ENCODE peak calls at places on chromosomes 11 and 22, in ten cellular contexts. H is right lobe of liver, B is colonic mucosa, C is A673, M is keratinocyte, K is kidney, Q is heart right ventricle, S is AG10803, L is AG04450, J is IMR-90. Y is an unnamed sample.

GRCh38 chr11:33988586-33989370 is 62.8 kb upstream of the CAPRIN1 start:
- DNase-seq in Q (no peak), S (no peak), J (no peak), H (no peak), B (no peak), K (no peak), L (no peak), M (peak), C (no peak), Y (no peak)

GRCh38 chr22:42343551-42344081 is 73.2 kb upstream of the TCF20 start:
- DNase-seq in C (peak), K (no peak), S (no peak), H (no peak), Q (no peak), J (no peak), L (no peak), M (no peak), B (no peak), Y (no peak)

GRCh38 chr11:18091731-18092130 is 14.2 kb downstream of the SAAL1 start:
- DNase-seq in Q (no peak), J (peak), B (no peak), C (no peak), M (no peak), K (no peak), H (no peak), L (no peak), S (peak), Y (no peak)

GRCh38 chr11:82775736-82776346 is 42.2 kb upstream of the FAM181B start:
- DNase-seq in Q (no peak), K (no peak), H (no peak), L (peak), C (peak), M (no peak), J (peak), S (peak), B (peak), Y (no peak)

GRCh38 chr11:66172146-66172545 is 96.3 kb upstream of the RAB1B start:
- DNase-seq in S (peak), J (peak), B (no peak), H (no peak), Q (no peak), K (no peak), M (no peak), L (peak), C (no peak), Y (no peak)

GRCh38 chr11:126355324-126355925 is at the start of gene ST3GAL4:
- DNase-seq in M (no peak), Q (peak), K (peak), B (peak), C (peak), S (peak), H (peak), L (no peak), J (peak), Y (no peak)

GRCh38 chr11:93756748-93757147 is 15.3 kb downstream of the C11orf54 start:
- DNase-seq in H (no peak), B (no peak), Q (no peak), L (no peak), M (no peak), S (no peak), K (no peak), C (no peak), J (no peak), Y (no peak)

GRCh38 chr11:117565709-117566108 is 231.3 kb downstream of the DSCAML1 start:
- DNase-seq in K (no peak), M (no peak), Q (no peak), L (no peak), B (no peak), J (no peak), H (no peak), C (no peak), S (no peak), Y (no peak)

GRCh38 chr11:79461144-79461543 is 20.3 kb upstream of the TENM4 start:
- DNase-seq in J (peak), M (no peak), C (peak), K (no peak), B (no peak), S (peak), Q (peak), L (no peak), H (no peak), Y (no peak)

GRCh38 chr11:61004037-61004641 is 32.7 kb downstream of the CD6 start:
- DNase-seq in Q (no peak), J (peak), M (no peak), K (peak), S (no peak), C (peak), H (no peak), B (no peak), L (no peak), Y (no peak)

GRCh38 chr11:45724145-45724544 is 58.7 kb upstream of the CHST1 start:
- DNase-seq in Q (no peak), J (no peak), S (no peak), H (no peak), M (no peak), C (no peak), K (no peak), B (no peak), L (no peak), Y (no peak)

GRCh38 chr11:74391193-74391592 is 7.0 kb downstream of the PGM2L1 start:
- DNase-seq in L (no peak), C (no peak), M (no peak), K (no peak), H (no peak), J (no peak), Q (no peak), S (no peak), B (no peak), Y (no peak)

GRCh38 chr22:49305215-49305965 is 522.3 kb downstream of the BRD1 start:
- DNase-seq in B (peak), S (no peak), J (no peak), L (no peak), H (peak), M (no peak), Q (peak), K (no peak), C (peak), Y (no peak)

GRCh38 chr11:117906710-117907109 is 22.5 kb downstream of the TMPRSS13 start:
- DNase-seq in L (no peak), C (no peak), K (no peak), S (no peak), M (no peak), H (no peak), B (no peak), Q (no peak), J (no peak), Y (no peak)

GRCh38 chr22:19519041-19519926 is 4.9 kb downstream of the CLDN5 start:
- DNase-seq in K (no peak), C (no peak), B (no peak), L (no peak), J (no peak), S (no peak), Q (no peak), H (no peak), M (no peak), Y (no peak)

GRCh38 chr22:44242946-44243724 is 62.4 kb downstream of the PARVG start:
- DNase-seq in S (no peak), J (no peak), L (no peak), H (no peak), M (no peak), Q (no peak), B (no peak), C (no peak), K (no peak), Y (no peak)

GRCh38 chr22:50529416-50530279 is at the start of gene TYMP:
- DNase-seq in B (peak), H (peak), M (no peak), K (peak), J (no peak), C (no peak), Q (peak), S (peak), L (no peak), Y (no peak)

GRCh38 chr11:106121570-106122320 is 44.3 kb downstream of the AASDHPPT start:
- DNase-seq in C (no peak), B (no peak), S (no peak), J (no peak), K (no peak), L (no peak), Q (no peak), M (no peak), H (no peak), Y (no peak)

GRCh38 chr22:19990188-19990587 is 26.4 kb downstream of the ARVCF start:
- DNase-seq in Q (no peak), M (no peak), H (no peak), K (peak), L (no peak), B (no peak), S (no peak), J (no peak), C (no peak), Y (no peak)

GRCh38 chr11:5922749-5923426 is 19.2 kb upstream of the OR56A3 start:
- DNase-seq in B (no peak), J (no peak), L (no peak), C (no peak), S (no peak), M (peak), H (no peak), K (no peak), Q (no peak), Y (no peak)

GRCh38 chr11:119585038-119585666 is 143.8 kb downstream of the NECTIN1 start:
- DNase-seq in B (peak), K (peak), L (no peak), S (no peak), H (peak), Q (no peak), J (no peak), M (no peak), C (peak), Y (no peak)

GRCh38 chr22:43291381-43291780 is 51.8 kb downstream of the SCUBE1 start:
- DNase-seq in H (no peak), Q (no peak), S (no peak), J (no peak), L (no peak), C (no peak), K (no peak), M (no peak), B (no peak), Y (no peak)

GRCh38 chr11:13335319-13335718 is 57.7 kb downstream of the BMAL1 start:
- DNase-seq in M (no peak), S (peak), H (peak), K (no peak), B (peak), Q (peak), C (peak), L (no peak), J (peak), Y (no peak)

GRCh38 chr11:26905368-26905767 is 88.5 kb upstream of the FIBIN start:
- DNase-seq in Q (no peak), J (peak), C (peak), S (peak), K (no peak), B (no peak), L (no peak), M (no peak), H (no peak), Y (no peak)

GRCh38 chr22:50032109-50032871 is 19.7 kb upstream of the IL17REL start:
- DNase-seq in J (no peak), B (no peak), Q (no peak), H (no peak), C (no peak), M (no peak), L (no peak), K (peak), S (no peak), Y (no peak)

GRCh38 chr22:35620624-35621245 is 3.6 kb upstream of the MB start:
- DNase-seq in J (peak), S (peak), B (no peak), Q (peak), K (peak), H (no peak), L (no peak), C (peak), M (no peak), Y (no peak)

GRCh38 chr22:19823638-19824196 is 31.0 kb downstream of the GNB1L start:
- DNase-seq in B (peak), H (peak), J (no peak), L (no peak), K (no peak), Q (no peak), S (no peak), C (no peak), M (no peak), Y (no peak)

GRCh38 chr11:19714093-19714386 is 1.4 kb downstream of the NAV2 start:
- DNase-seq in B (no peak), J (peak), S (no peak), L (no peak), C (no peak), Q (no peak), H (no peak), M (no peak), K (peak), Y (no peak)

GRCh38 chr11:60857378-60858232 is 1.9 kb upstream of the PTGDR2 start:
- DNase-seq in B (no peak), J (peak), S (no peak), L (no peak), C (no peak), Q (no peak), K (no peak), H (no peak), M (no peak), Y (no peak)

GRCh38 chr11:1017269-1018005 is 19.1 kb downstream of the MUC6 start:
- DNase-seq in S (no peak), M (no peak), K (no peak), H (no peak), L (no peak), J (no peak), B (no peak), C (no peak), Q (no peak), Y (no peak)

GRCh38 chr22:44165286-44165874 is 15.3 kb upstream of the PARVG start:
- DNase-seq in J (no peak), M (no peak), K (peak), Q (no peak), S (no peak), L (no peak), C (no peak), B (no peak), H (no peak), Y (no peak)

GRCh38 chr11:45232341-45233080 is 53.6 kb downstream of the SYT13 start:
- DNase-seq in L (no peak), B (no peak), Q (no peak), C (no peak), S (no peak), M (no peak), J (no peak), K (no peak), H (no peak), Y (no peak)

GRCh38 chr22:45284705-45285305 is at the start of gene UPK3A:
- DNase-seq in L (no peak), S (no peak), J (no peak), B (peak), H (peak), Q (peak), K (peak), M (no peak), C (no peak), Y (no peak)

GRCh38 chr22:31143038-31143437 is 2.7 kb upstream of the PLA2G3 start:
- DNase-seq in M (no peak), Q (no peak), H (no peak), K (no peak), L (no peak), S (no peak), B (no peak), C (no peak), J (no peak), Y (no peak)

GRCh38 chr11:134032501-134033091 is 36.3 kb upstream of the JAM3 start:
- DNase-seq in B (peak), S (peak), H (no peak), Q (no peak), J (no peak), K (peak), L (no peak), M (no peak), C (peak), Y (no peak)

GRCh38 chr11:134033276-134033675 is 35.6 kb upstream of the JAM3 start:
- DNase-seq in C (no peak), H (no peak), Q (no peak), J (no peak), S (no peak), K (no peak), L (no peak), M (no peak), B (no peak), Y (no peak)

GRCh38 chr11:134032031-134032430 is 36.8 kb upstream of the JAM3 start:
- DNase-seq in S (no peak), H (no peak), J (no peak), Q (no peak), K (no peak), C (no peak), M (no peak), B (no peak), L (no peak), Y (no peak)

GRCh38 chr11:134028368-134028920 is 40.4 kb upstream of the JAM3 start:
- DNase-seq in J (no peak), H (no peak), K (no peak), M (no peak), B (no peak), L (no peak), C (no peak), S (no peak), Q (no peak), Y (no peak)

DNA sequence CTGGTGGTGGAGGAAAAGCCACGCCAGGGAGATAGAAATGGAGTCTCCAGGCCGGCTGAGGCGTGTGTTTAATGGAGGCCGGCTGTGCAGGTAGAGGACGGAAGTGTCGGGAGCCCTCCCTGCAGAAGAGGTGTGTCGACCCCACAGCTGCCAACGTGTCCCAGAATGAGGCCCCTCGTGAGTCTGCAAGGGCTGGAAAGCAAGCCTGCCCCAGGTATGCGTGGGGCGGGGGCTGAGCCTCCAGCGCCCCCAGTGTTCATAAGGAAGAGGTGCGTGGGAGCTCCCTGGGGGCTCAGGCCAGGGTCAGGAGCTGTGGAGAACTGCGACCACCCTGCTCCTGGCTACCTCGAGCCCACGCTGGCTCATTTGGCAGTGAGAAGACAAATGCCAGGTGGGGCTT is 38.0 kb upstream of the JAM3 start:
- DNase-seq in J (no peak), C (no peak), L (no peak), S (no peak), B (no peak), H (no peak), K (no peak), Q (no peak), M (no peak), Y (no peak)
- TF ChIP-seq CTCF in J (no peak), C (peak), L (peak), S (no peak), B (no peak), H (no peak), K (no peak), Q (no peak), M (no peak), Y (peak)

GRCh38 chr11:10925149-10925926 is 67.5 kb upstream of the ZBED5 start:
- DNase-seq in H (peak), M (no peak), K (no peak), J (no peak), L (no peak), S (no peak), C (no peak), B (no peak), Q (no peak), Y (no peak)

GRCh38 chr11:10930961-10931760 is 73.3 kb upstream of the ZBED5 start:
- DNase-seq in B (peak), L (peak), J (peak), M (no peak), Q (peak), S (peak), H (peak), C (peak), K (peak), Y (no peak)

GRCh38 chr11:10926801-10927200 is 68.9 kb upstream of the ZBED5 start:
- DNase-seq in K (no peak), B (no peak), S (peak), H (no peak), M (peak), Q (no peak), J (peak), L (no peak), C (no peak), Y (no peak)

GRCh38 chr11:10930224-10930960 is 72.5 kb upstream of the ZBED5 start:
- DNase-seq in S (peak), M (no peak), J (peak), B (peak), K (no peak), L (no peak), C (peak), Q (no peak), H (no peak), Y (no peak)

GRCh38 chr11:10927533-10927932 is 69.7 kb upstream of the ZBED5 start:
- DNase-seq in B (peak), K (no peak), M (no peak), J (no peak), S (no peak), C (no peak), Q (no peak), L (no peak), H (peak), Y (no peak)
- H3K4me3 ChIP-seq in B (no peak), K (no peak), M (no peak), J (no peak), S (no peak), C (no peak), Q (no peak), L (no peak), H (no peak), Y (no peak)

DNA sequence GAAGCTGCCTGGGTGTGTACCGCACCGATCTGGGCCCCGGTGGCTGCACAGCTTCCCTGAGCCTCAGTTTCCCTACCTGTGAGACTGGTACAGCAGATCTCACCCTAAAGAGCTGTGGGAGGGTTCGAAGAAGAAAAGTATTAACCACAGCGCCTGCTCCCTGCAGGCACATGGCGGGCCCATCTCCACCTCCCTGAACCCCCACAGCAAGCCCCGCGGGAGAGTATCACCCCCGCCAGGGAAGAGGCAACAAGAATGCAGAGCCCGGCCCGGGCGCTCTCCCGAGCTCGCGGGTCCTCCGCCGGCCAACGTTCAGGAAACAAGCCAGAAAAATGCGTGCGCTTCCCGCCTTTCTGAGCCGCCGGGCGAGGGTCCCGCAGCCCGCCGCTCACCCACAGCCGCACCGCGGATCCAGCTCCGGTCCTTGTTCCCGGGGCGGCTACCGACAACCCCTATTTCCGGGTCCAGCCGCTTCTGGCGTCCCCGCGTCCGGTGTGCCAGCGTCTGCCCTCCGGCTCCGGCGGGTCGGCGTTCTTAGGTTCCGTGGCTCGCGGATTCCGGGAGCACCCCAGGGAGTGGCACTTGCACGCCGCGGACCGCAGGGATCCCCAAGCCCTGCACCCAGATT is at the start of gene TOP3B:
- DNase-seq in C (peak), Q (peak), M (no peak), H (peak), J (peak), K (peak), S (peak), L (peak), B (peak), Y (no peak)
- TF ChIP-seq CTCF in C (no peak), Q (no peak), M (no peak), H (no peak), J (no peak), K (no peak), S (no peak), L (no peak), B (no peak), Y (no peak)

GRCh38 chr11:128717581-128717980 is 23.7 kb downstream of the FLI1 start:
- DNase-seq in Q (no peak), H (no peak), B (no peak), S (no peak), L (no peak), J (no peak), C (no peak), M (no peak), K (no peak), Y (no peak)
- H3K4me3 ChIP-seq in Q (no peak), H (no peak), B (no peak), S (no peak), L (no peak), J (no peak), C (no peak), M (no peak), K (no peak), Y (no peak)

GRCh38 chr11:21604564-21604963 is 588.3 kb upstream of the ANO5 start:
- DNase-seq in H (no peak), M (no peak), J (no peak), C (peak), K (no peak), S (no peak), Q (no peak), B (no peak), L (no peak), Y (no peak)
- TF ChIP-seq CTCF in H (no peak), M (no peak), J (no peak), C (no peak), K (no peak), S (no peak), Q (no peak), B (no peak), L (no peak), Y (no peak)